ENCODE peak calls at places on chromosome 17, in four cellular contexts. X is upper lobe of left lung, P is prostate gland, V is heart right ventricle. B is an unnamed sample. For H3K27me3, the result is how much of the 10 kb centered on the place peaks cover.

GRCh38 chr17:8408371-8408770 is 10.7 kb upstream of the RNF222 start:
- DNase-seq in X (peak), P (no peak), V (no peak), B (no peak)

GRCh38 chr17:82213251-82214011 is 789 bp upstream of the CCDC57 start:
- DNase-seq in V (no peak), P (no peak), X (no peak), B (no peak)

GRCh38 chr17:416293-417206 is 63.9 kb upstream of the RPH3AL start:
- DNase-seq in V (no peak), P (no peak), X (no peak), B (peak)

GRCh38 chr17:7969434-7969833 is 33.0 kb upstream of the GUCY2D start:
- DNase-seq in V (no peak), X (peak), P (no peak), B (no peak)

GRCh38 chr17:76032073-76032779 is 5.1 kb upstream of the EVPL start:
- DNase-seq in X (no peak), V (no peak), P (no peak), B (no peak)

GRCh38 chr17:1315891-1316403 is 36.5 kb downstream of the TRARG1 start:
- DNase-seq in V (peak), X (no peak), P (no peak), B (no peak)

GRCh38 chr17:1724869-1725641 is 551 bp downstream of the WDR81 start:
- DNase-seq in V (no peak), P (no peak), X (no peak), B (no peak)

GRCh38 chr17:17395246-17395802 is 81.5 kb upstream of the MED9 start:
- DNase-seq in X (no peak), P (no peak), V (no peak), B (no peak)

GRCh38 chr17:75645889-75646625 is 12.8 kb downstream of the SMIM5 start:
- DNase-seq in X (peak), P (peak), V (no peak), B (no peak)

GRCh38 chr17:17570207-17570797 is 21.2 kb downstream of the PEMT start:
- DNase-seq in V (peak), X (peak), P (peak), B (peak)

GRCh38 chr17:32849879-32850278 is 27.0 kb downstream of the MYO1D start:
- DNase-seq in P (no peak), X (no peak), V (no peak), B (no peak)

GRCh38 chr17:17750881-17751280 is 69.6 kb downstream of the RAI1 start:
- DNase-seq in P (no peak), V (no peak), X (peak), B (no peak)

GRCh38 chr17:27452828-27453227 is 3.4 kb upstream of the KSR1 start:
- DNase-seq in P (no peak), V (no peak), X (no peak), B (no peak)

GRCh38 chr17:35969558-35970442 is 11.5 kb downstream of the CCL16 start:
- DNase-seq in V (peak), P (peak), X (peak), B (peak)

GRCh38 chr17:75524269-75524970 is 1.1 kb upstream of the LLGL2 start:
- DNase-seq in X (no peak), P (no peak), V (no peak), B (no peak)

GRCh38 chr17:65265276-65265675 is 128.1 kb downstream of the RGS9 start:
- DNase-seq in X (no peak), V (no peak), P (no peak), B (no peak)

GRCh38 chr17:49525831-49526741 is 31.0 kb downstream of the NGFR start:
- DNase-seq in X (no peak), V (no peak), P (no peak), B (no peak)

GRCh38 chr17:6474906-6475305 is 30.7 kb downstream of the PIMREG start:
- DNase-seq in V (no peak), P (no peak), X (no peak), B (no peak)

GRCh38 chr17:7825206-7825980 is 8.6 kb upstream of the KDM6B start:
- DNase-seq in V (no peak), X (no peak), P (no peak), B (no peak)

GRCh38 chr17:45681706-45682105 is 102.4 kb upstream of the CRHR1 start:
- DNase-seq in P (no peak), V (no peak), X (no peak), B (no peak)

GRCh38 chr17:76709077-76709950 is 1.5 kb downstream of the MXRA7 start:
- DNase-seq in V (peak), P (peak), X (peak), B (no peak)

GRCh38 chr17:17590141-17590735 is 1.3 kb downstream of the PEMT start:
- DNase-seq in V (no peak), X (peak), P (no peak), B (no peak)

GRCh38 chr17:18038149-18038850 is 668 bp downstream of the ATPAF2 start:
- DNase-seq in P (no peak), V (no peak), X (no peak), B (no peak)

GRCh38 chr17:45279898-45280297 is 18.0 kb upstream of the SPATA32 start:
- DNase-seq in X (no peak), V (no peak), P (no peak), B (no peak)

GRCh38 chr17:34314279-34314678 is 5.0 kb upstream of the CCL8 start:
- DNase-seq in X (no peak), P (no peak), V (peak), B (no peak)

GRCh38 chr17:7296189-7296861 is 1.9 kb upstream of the YBX2 start:
- DNase-seq in P (peak), V (peak), X (peak), B (peak)

GRCh38 chr17:35898283-35899070 is 18.3 kb upstream of the CCL5 start:
- DNase-seq in P (peak), V (peak), X (peak), B (peak)

GRCh38 chr17:59038734-59039133 is 67.9 kb downstream of the TRIM37 start:
- DNase-seq in V (no peak), X (no peak), P (no peak), B (no peak)

GRCh38 chr17:17096438-17097178 is 54.4 kb downstream of the MPRIP start:
- DNase-seq in P (no peak), X (no peak), V (no peak), B (no peak)

GRCh38 chr17:61449707-61450640 is 2.2 kb upstream of the TBX4 start:
- DNase-seq in V (no peak), X (no peak), P (no peak), B (no peak)

GRCh38 chr17:79205688-79206205 is 131.1 kb downstream of the ENGASE start:
- DNase-seq in V (no peak), X (no peak), P (no peak), B (no peak)

GRCh38 chr17:79204261-79204660 is 129.6 kb downstream of the ENGASE start:
- DNase-seq in X (no peak), P (no peak), V (no peak), B (no peak)

GRCh38 chr17:79203657-79204056 is 129.0 kb downstream of the ENGASE start:
- DNase-seq in P (no peak), V (no peak), X (no peak), B (no peak)

GRCh38 chr17:79211061-79211770 is 136.6 kb downstream of the ENGASE start:
- DNase-seq in P (no peak), X (no peak), V (no peak), B (no peak)

DNA sequence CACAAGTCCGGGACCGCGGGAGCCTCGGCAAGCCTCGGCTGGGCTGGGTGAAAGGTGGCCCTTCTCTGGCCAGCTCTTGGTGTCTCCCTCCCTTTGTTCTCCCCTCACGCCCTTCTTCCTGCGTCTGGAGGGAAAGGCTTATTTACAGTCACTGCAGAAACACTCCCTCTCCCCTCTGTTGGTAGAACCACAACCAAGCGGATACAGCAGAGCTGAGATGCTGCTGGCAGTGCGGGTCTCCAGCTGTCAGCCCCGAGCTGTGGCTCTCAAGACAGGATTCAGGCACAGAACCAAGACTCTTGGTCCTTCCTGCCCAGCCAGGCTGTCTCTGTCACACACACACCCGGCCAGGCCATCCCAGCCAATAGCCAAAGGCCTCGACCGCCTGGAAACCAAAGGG is 133.3 kb downstream of the ENGASE start:
- DNase-seq in V (no peak), P (no peak), X (no peak), B (no peak)
- H3K27me3 ChIP-seq in V (half or more), P (under half), X (under half), B (under half)

GRCh38 chr17:44049294-44050080 is 17.0 kb downstream of the LSM12 start:
- DNase-seq in P (no peak), X (no peak), V (no peak), B (no peak)

GRCh38 chr17:44059101-44059892 is 7.2 kb downstream of the LSM12 start:
- DNase-seq in V (no peak), P (no peak), X (no peak), B (no peak)

DNA sequence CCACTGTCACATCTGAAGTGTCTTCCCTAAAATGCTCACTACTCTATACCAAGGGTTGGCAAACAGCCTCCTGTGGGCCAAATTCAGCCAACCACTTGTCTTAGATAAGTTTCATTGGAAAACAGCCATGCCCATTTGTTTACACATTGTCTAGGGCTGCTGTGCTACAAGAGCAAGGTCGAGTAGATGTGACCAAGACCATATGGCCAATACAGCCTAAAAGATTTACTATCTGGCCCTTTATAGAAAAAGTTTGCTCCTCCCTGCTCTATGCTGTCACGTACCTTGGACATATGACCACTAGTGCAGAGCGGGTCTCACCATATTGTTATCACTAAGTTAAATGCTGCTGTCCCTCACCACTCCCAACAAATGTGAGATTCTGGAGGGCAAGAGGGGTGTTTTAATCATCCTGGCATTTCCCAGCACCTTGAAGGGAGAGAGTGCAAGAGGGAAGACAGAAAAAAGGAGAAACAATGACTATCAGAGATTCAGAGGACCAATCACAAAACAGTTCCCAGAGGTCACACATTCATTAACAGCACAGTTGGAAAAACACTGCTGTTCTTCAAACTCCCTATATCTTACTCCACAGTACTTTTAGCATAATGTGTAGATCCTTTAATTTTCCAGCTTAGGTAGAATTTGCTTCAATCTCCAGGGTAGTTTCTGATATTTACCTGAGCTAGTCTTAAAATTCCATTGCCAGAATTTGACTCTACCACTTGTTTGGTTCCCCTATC is 13.2 kb downstream of the LSM12 start:
- DNase-seq in V (peak), P (no peak), X (no peak), B (no peak)
- H3K27ac ChIP-seq in V (peak), P (no peak), X (no peak), B (no peak)

GRCh38 chr17:41731836-41732235 is 2.6 kb downstream of the HAP1 start:
- DNase-seq in X (no peak), V (no peak), P (no peak), B (no peak)
- H3K27me3 ChIP-seq in X (under half), V (half or more), P (under half), B (under half)

DNA sequence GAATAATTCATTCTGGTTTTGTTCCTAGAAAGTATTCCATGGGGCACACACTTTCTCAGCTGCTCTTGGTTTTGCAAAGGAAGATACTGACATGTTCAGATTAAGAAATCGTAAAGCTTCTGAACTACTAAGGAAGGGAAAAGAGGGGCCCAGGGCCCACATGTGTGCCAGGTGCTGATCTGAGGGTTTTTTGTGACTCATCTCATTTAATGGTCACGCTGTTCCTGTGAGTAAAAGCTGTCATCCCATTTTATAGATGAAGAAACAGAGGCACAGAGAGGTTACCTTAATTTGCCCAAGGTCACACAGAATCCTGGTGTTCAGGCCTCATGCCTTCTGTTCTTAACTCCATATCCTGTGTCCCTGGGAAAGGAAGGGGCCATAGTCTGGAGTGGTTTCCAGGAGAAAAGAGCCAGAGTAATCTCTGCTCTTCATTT is 113.2 kb downstream of the MSI2 start:
- DNase-seq in P (no peak), V (no peak), X (no peak), B (no peak)
- H3K27ac ChIP-seq in P (no peak), V (peak), X (peak), B (peak)

GRCh38 chr17:79405823-79406222 is 205.0 kb downstream of the RBFOX3 start:
- DNase-seq in P (no peak), X (no peak), V (no peak), B (no peak)
- H3K27me3 ChIP-seq in P (under half), X (under half), V (half or more), B (under half)

GRCh38 chr17:41665566-41666335 is 22.9 kb upstream of the EIF1 start:
- DNase-seq in V (peak), P (peak), X (peak), B (peak)
- H3K27ac ChIP-seq in V (peak), P (peak), X (peak), B (peak)

DNA sequence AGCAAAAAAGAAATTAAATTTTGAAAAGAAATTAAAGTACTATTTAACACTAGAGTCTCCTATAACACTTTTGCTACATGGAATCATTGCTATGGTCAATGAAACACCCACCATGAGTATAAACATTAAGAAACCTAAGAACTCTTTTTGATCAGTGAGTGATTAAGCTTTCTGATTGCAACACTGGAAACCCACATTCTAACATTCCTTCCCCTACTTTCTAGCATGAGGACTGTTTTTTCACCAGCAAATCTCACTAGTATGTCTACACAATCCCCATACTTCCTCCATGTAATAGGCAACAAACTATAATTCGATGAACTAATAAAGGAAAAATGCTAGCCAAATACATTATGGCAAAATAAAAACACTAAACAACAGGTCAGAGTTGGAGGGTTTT is 54.7 kb downstream of the SKAP1 start:
- DNase-seq in P (no peak), V (no peak), X (no peak), B (no peak)
- H3K27me3 ChIP-seq in P (under half), V (half or more), X (under half), B (under half)

DNA sequence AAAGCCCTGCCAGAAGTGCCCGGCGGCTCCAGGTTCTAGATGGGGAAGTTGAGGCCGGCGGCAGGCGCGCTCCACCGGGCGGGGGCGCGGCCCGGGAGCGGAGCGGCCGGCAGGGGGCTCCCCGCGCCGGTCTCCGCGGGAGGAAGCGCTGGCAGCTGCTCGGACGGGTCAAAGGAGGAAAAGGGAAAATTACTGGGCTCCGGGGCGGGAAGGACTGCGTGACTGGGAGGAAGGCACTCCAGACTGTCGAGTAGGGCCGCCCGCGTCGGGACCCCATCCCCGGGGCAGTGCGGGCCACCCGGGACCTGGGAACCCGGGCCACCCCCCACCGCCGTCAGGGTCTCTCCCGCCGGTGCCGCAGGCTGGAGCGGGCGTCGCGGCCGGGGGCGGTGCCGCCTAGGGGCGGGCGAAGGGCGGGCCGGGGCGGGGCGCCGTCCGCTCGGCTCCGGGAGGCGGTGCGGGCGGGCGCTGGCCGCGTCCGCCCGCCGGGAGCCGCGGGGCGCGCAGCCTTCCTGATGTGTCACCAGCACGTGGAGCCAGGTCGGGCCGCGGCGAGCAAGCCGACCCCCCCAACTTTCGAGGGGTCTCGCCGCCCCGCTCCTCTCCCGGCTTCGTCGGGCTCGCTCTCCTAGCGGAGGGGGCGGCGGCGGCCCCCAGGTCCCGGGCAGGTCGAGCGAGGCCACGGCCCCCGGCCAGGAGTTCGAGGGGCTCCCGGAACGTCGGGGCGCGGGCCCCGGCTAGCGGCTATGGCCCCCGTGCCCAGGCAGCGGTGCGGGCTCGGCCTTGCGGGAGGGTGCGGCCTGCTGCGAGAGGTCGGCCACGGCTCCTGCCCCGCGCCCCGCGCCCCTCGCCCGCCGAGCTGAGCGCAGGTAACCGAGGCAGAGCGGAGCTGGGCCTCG is 167.5 kb downstream of the RAB11FIP4 start:
- DNase-seq in V (peak), X (peak), P (peak), B (peak)
- H3K27ac ChIP-seq in V (peak), X (peak), P (peak), B (no peak)

DNA sequence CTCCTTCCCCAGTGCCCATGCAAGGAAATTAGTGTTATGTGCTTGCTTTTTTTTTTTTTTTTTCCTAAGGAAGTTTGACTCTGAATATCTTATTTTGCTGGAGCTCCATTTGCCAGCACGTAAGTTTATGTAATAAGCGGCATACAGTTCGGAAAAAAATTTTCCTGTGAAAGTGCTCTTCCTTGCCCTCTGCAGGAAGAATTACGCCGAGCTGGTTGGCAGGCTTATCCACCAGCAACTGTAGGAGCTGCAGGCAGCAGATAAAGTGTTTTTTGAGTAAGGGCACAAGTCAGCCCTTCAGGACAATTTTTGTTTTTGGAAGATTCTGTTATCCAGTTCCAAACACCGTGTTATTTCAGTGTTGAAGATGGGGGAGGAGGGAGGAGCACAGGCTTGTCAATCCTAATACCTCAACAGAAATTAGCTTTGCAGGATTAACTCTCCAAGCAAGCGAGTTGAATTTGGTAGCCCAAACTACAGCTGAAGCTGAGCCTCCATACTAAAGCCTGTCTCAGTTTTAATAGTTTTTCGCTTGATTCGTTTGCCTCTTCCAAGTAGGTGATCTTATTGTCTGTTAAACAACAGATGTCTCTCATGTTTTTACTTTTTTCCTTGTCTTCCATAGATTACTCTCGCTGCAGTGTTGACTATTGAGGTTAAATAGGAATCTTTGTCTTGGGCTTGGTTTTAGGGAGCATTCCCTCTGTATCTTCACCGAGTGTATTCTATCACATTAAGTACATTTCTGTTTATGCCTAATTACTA is 1.1 kb downstream of the SPECC1 start:
- DNase-seq in P (peak), X (peak), V (peak), B (no peak)
- H3K27me3 ChIP-seq in P (under half), X (under half), V (under half), B (under half)

GRCh38 chr17:19768046-19768782 is 20.1 kb upstream of the ALDH3A1 start:
- DNase-seq in V (no peak), P (no peak), X (no peak), B (no peak)

GRCh38 chr17:19769946-19770652 is 22.0 kb upstream of the ALDH3A1 start:
- DNase-seq in V (no peak), P (no peak), X (no peak), B (no peak)

GRCh38 chr17:19773534-19773933 is 25.4 kb upstream of the ALDH3A1 start:
- DNase-seq in V (no peak), X (no peak), P (no peak), B (no peak)

GRCh38 chr17:19771971-19772630 is 24.0 kb upstream of the ALDH3A1 start:
- DNase-seq in V (no peak), X (no peak), P (no peak), B (no peak)

GRCh38 chr17:19770985-19771710 is 23.1 kb upstream of the ALDH3A1 start:
- DNase-seq in P (no peak), V (no peak), X (no peak), B (no peak)
- H3K27ac ChIP-seq in P (peak), V (peak), X (no peak), B (no peak)